ENCODE peak calls at places on chromosomes 2 and 18, in five cellular contexts. D is GM23338; Y is A549; J is CD8-positive, alpha-beta T cell; U is spleen. W is an unnamed sample. For H3K4me1, the result is how much of the 10 kb centered on the place peaks cover.

GRCh38 chr18:58671941-58672565 is 788 bp downstream of the MALT1 start:
- DNase-seq in Y (peak), D (peak), J (no peak), U (no peak), W (no peak)

GRCh38 chr2:71101656-71102055 is 28.4 kb downstream of the MCEE start:
- DNase-seq in D (no peak), Y (no peak), J (no peak), U (no peak), W (no peak)

GRCh38 chr2:119820275-119820674 is 60.6 kb downstream of the PTPN4 start:
- DNase-seq in Y (peak), J (no peak), D (no peak), U (no peak), W (no peak)

GRCh38 chr2:152234277-152234676 is 58.7 kb upstream of the STAM2 start:
- DNase-seq in Y (no peak), J (no peak), U (no peak), D (no peak), W (no peak)

GRCh38 chr2:161710131-161710915 is 86.1 kb downstream of the SLC4A10 start:
- DNase-seq in D (no peak), Y (no peak), U (no peak), J (no peak), W (no peak)

GRCh38 chr2:96727431-96727830 is 12.4 kb downstream of the LMAN2L start:
- DNase-seq in Y (peak), J (no peak), D (no peak), U (no peak), W (no peak)

GRCh38 chr2:221961561-221961960 is 337.2 kb downstream of the PAX3 start:
- DNase-seq in Y (no peak), U (no peak), D (no peak), J (no peak), W (no peak)

GRCh38 chr2:110125292-110125691 is 9.7 kb upstream of the MALL start:
- DNase-seq in J (no peak), D (no peak), Y (no peak), U (no peak), W (no peak)

GRCh38 chr2:176317246-176318065 is 48.2 kb downstream of the MTX2 start:
- DNase-seq in J (no peak), D (no peak), Y (no peak), U (no peak), W (no peak)

GRCh38 chr2:44291281-44292248 is 16.3 kb downstream of the SLC3A1 start:
- DNase-seq in U (no peak), J (no peak), Y (peak), D (peak), W (no peak)

GRCh38 chr18:67142604-67143003 is 373.9 kb downstream of the DSEL start:
- DNase-seq in U (no peak), D (peak), J (no peak), Y (no peak), W (no peak)

GRCh38 chr2:39696072-39696471 is 30.4 kb downstream of the TMEM178A start:
- DNase-seq in D (peak), U (no peak), J (no peak), Y (peak), W (no peak)

GRCh38 chr2:15770148-15770547 is 170.2 kb upstream of the MYCN start:
- DNase-seq in U (no peak), J (no peak), Y (no peak), D (peak), W (no peak)

GRCh38 chr2:80073134-80073561 is 231.4 kb downstream of the LRRTM1 start:
- DNase-seq in U (no peak), Y (peak), J (no peak), D (peak), W (peak)

DNA sequence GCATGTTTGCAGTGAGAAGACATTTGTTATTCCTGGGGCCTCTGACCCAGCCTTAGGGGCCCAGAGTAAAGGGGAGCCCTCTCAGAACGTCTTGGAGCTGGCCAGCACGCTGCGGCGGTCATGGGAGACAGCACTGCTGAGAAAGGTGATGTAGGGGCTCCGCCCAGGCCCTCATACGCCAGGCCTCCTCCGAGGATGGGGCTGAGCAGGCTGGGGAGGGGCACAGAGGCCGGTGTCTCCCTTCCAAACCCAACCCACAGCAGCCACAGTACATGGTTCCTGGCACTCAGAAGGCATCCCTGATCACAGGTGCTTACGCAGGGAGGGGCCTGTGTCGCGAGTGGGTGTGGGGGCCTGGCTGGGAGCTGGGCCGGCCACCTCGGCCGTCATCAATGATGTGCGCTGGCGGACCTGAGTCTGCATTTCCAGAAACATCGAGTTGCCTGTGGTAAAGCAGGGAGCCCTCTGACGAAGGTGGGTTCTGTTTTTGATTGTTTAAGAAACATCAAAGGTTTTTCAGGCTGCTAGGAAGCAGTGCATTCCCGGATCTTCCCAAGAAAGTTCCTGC is 51.0 kb upstream of the PXDN start:
- DNase-seq in J (no peak), Y (no peak), D (no peak), U (peak), W (no peak)
- H3K4me1 ChIP-seq in J (under half), Y (under half), D (under half), U (under half), W (under half)

DNA sequence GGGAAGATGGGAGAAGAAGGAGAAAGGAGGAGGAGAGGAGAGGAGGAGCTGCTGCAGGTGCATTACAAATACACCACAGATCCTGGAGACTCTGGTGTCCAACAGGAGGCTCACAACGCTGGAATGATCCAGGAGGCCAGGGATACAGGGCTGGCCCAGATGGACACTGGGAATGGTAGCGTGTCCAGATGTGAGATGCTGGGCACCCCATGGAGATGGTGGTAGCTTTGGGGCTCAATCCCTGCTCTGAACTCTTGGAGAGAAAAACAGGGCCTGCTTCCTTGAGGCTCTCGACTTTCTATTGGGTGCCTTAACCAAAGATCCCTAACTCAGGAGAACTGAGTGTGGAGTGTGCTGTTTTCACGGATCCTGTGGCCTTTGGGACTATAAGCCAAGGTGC is 118.6 kb upstream of the PXDN start:
- DNase-seq in D (no peak), Y (no peak), U (no peak), J (no peak), W (no peak)
- H3K4me1 ChIP-seq in D (under half), Y (under half), U (under half), J (under half), W (under half)

DNA sequence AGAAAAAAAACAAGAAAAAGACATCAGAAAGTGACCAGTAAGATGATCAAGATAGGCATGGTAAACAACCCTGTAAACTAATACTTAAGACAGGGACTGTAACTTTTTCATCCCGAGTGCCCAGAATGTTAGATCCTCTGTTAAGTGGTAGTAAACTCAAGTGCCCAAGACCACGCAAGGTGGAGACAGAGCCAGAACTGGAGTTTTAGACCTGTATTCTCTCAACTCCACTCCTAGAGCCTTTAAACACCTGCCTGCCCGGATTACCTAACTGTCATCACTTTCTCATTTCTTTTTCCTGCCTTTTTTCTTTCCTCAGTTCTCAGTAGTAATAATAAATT is 75.2 kb upstream of the CDCA7 start:
- DNase-seq in Y (no peak), D (no peak), U (no peak), J (no peak), W (no peak)
- H3K4me1 ChIP-seq in Y (under half), D (under half), U (under half), J (under half), W (under half)

DNA sequence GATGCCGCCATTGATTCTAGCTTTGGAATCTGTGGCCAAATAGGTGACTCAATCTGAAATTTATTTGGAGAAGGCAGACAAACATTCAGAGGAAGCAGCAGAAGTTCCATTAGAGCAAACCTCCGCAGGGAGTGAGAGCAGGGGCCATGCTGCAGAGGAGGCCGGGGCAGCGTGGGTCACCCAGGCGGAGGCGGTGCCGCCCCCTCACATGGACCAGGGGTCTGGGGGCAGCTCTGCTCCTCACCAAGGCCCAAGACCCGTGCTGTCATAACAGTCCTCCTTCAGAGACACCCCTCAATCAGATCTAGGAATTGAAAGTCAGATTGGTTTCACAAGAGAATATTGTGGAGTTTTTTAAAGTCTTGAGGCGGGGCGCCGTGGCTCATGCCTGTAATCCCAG is 92.4 kb downstream of the GBX2 start:
- DNase-seq in Y (no peak), U (no peak), J (no peak), D (no peak), W (no peak)
- H3K4me1 ChIP-seq in Y (under half), U (under half), J (under half), D (under half), W (under half)

DNA sequence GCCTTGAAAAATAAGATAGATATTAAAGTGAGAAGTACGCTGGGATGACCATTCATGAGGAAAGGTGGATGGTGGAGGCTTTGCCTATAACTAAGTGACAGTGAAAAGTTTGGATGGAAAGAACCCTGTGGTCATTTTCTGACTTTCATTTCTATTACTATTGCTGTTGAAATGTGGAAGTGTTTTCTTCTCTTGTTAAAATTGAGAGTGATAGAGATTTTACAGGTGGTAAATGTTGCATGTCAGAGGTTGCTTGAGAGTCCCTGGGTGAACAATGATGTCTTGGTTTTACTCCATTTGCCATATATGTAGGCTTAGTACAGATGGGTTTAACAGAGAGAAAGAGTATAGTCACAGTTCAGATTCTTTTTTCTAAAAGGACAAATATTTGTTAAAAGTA is 18.4 kb downstream of the NCOA1 start:
- DNase-seq in U (no peak), Y (no peak), D (no peak), J (no peak), W (no peak)
- H3K4me1 ChIP-seq in U (half or more), Y (under half), D (under half), J (under half), W (under half)

GRCh38 chr2:113173563-113174368 is at the start of gene PSD4:
- DNase-seq in U (peak), J (peak), Y (no peak), D (no peak), W (no peak)
- H3K4me1 ChIP-seq in U (half or more), J (half or more), Y (under half), D (under half), W (under half)

DNA sequence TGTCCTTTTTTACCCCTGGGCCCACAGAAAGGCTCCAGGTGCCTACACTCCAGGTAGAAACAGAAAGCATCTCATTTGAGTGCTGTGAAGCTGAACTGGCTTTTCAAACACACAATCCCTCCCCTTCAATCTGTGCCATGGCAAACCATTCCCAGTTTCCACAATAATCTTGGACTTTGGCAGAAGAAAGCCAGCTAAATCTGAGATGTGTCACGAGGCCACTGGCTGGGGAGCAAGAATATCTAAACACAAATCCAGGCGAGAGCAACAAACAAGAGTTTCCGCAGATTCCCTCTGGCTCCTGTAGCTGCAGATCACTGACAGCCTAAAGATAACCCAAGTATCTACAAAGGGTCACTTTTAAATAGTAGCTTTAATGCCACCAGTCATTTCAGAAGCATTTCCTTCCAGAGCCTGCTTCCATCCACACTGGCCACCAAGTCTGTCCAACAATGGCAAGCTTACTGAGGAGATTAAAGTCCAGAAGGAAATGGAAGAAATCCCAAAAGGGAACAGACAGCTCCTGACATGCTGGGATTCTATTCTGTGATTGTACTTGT is 86.9 kb downstream of the ACVR1 start:
- DNase-seq in U (no peak), J (no peak), D (no peak), Y (no peak), W (no peak)
- H3K4me1 ChIP-seq in U (under half), J (under half), D (under half), Y (under half), W (under half)

GRCh38 chr2:25294573-25295462 is 46.9 kb downstream of the DNMT3A start:
- DNase-seq in D (no peak), J (peak), U (peak), Y (peak), W (no peak)
- H3K4me1 ChIP-seq in D (under half), J (half or more), U (half or more), Y (under half), W (under half)

DNA sequence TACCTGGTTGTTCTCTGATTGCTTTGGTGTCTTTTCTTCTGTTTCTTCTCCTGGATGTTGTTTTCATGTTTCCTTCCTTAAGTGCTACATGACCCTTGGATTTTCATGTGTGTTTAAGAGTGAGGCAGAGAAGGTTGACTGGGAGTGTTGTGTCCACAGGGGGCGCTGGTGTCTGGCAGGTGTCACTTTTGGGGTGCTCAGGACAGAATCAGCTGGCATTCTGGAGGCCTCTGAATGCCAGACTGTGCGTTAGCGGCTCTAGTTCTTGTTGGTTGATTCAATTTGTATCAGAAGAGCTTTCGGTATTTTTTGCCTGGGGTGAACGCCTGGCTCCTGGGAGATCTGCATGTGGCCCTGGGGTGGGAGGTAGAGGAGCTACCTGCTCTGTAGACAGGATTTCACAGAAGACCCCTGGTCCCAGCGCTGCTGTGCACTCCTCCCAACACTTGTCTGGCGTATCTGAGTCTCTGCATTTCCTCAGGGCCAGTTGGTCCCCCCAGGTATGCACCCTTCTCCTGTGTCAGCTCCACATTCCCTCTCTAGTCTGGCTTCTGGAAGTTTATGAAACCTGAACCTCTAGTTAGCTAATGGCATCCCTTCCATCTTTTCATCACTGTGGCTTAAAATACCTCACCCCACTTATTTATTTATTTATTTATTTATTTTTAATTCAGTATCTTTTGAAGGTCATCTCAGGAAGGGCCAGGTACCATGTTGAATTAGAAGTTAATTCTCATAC is 1.1 kb downstream of the GREB1 start:
- DNase-seq in U (no peak), D (peak), Y (no peak), J (no peak), W (no peak)
- H3K4me1 ChIP-seq in U (under half), D (under half), Y (under half), J (under half), W (under half)

GRCh38 chr2:240874715-240875227 is 6.1 kb downstream of the AGXT start:
- DNase-seq in Y (no peak), U (peak), J (no peak), D (no peak), W (no peak)

GRCh38 chr2:240875228-240876034 is 6.8 kb downstream of the AGXT start:
- DNase-seq in J (no peak), D (no peak), Y (no peak), U (peak), W (no peak)

GRCh38 chr2:240872317-240873097 is 3.9 kb downstream of the AGXT start:
- DNase-seq in J (no peak), D (no peak), Y (no peak), U (peak), W (no peak)

GRCh38 chr2:240873098-240873788 is 4.6 kb downstream of the AGXT start:
- DNase-seq in U (peak), D (no peak), Y (no peak), J (no peak), W (no peak)

DNA sequence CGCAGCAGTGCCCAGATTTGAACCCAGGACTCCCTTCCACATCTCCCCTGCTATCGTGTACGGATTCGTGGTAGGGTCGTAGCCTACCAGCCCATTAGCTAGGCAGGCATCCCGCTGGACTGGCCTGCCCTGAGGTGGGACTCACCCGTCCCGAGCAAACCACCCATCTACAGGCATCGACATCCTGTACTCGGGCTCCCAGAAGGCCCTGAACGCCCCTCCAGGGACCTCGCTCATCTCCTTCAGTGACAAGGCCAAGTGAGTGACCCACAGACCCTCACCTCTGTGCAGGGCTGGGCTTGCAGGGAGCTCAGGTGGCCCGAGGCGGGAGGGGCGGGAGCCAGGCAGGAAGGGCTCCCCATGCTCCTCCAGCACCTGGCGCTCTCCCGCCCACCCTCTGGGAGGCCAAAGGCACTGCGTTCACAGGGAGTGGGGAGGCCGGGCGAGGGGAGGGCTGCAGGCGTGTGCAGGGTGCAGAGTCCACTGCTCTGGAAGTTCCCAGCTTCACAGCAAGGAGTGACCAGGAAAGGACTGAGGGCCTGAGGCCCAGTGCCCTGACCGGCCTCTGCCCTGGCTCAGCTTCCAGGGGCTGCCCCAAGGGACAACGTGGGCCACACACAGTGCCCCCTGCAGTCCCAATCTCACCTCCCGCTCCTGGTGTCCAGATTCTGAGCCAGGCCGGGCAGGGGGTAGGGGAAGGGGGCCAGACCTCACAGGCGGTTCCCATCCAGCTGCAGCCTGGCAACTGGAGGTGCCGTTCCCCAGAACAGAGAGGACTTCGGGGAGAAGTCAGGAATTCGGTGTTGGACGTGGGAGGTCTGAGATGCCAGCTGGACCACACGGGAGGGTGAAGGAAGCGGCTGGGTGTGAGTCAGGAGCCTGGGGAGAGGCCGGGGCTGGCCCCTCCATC is 5.4 kb downstream of the AGXT start:
- DNase-seq in D (peak), U (peak), J (no peak), Y (no peak), W (no peak)
- H3K4me1 ChIP-seq in D (under half), U (under half), J (under half), Y (under half), W (under half)

W was measured in iPS DF 6.9.